ENCODE peak calls at places on chromosomes 1 and 21, in five cellular contexts. One of them, this sample, is unnamed.

GRCh38 chr21:31426235-31426797 is 82.3 kb upstream of the TIAM1 start:
- DNase-seq in H1: no peak
- DNase-seq in H9: no peak
- DNase-seq in mesenchymal stem cell: no peak
- DNase-seq in trophoblast cell: no peak
- DNase-seq in this sample: no peak

GRCh38 chr1:68495532-68495931 is 1.4 kb downstream of the DEPDC1 start:
- DNase-seq in mesenchymal stem cell: peak
- DNase-seq in trophoblast cell: no peak
- DNase-seq in H9: no peak
- DNase-seq in H1: no peak
- DNase-seq in this sample: no peak

GRCh38 chr21:37452222-37452621 is 85.6 kb downstream of the DYRK1A start:
- DNase-seq in trophoblast cell: no peak
- DNase-seq in H9: no peak
- DNase-seq in H1: no peak
- DNase-seq in mesenchymal stem cell: peak
- DNase-seq in this sample: no peak

GRCh38 chr1:206779565-206780091 is 7.3 kb upstream of the IL10 start:
- DNase-seq in H1: no peak
- DNase-seq in mesenchymal stem cell: no peak
- DNase-seq in trophoblast cell: no peak
- DNase-seq in H9: no peak
- DNase-seq in this sample: no peak

GRCh38 chr1:3641046-3641760 is 8.7 kb downstream of the WRAP73 start:
- DNase-seq in trophoblast cell: no peak
- DNase-seq in H9: no peak
- DNase-seq in H1: no peak
- DNase-seq in mesenchymal stem cell: no peak
- DNase-seq in this sample: no peak

GRCh38 chr1:40740992-40741736 is 42.4 kb upstream of the KCNQ4 start:
- DNase-seq in trophoblast cell: no peak
- DNase-seq in mesenchymal stem cell: no peak
- DNase-seq in H9: no peak
- DNase-seq in H1: no peak
- DNase-seq in this sample: no peak

GRCh38 chr1:235295902-235296350 is 32.1 kb downstream of the ARID4B start:
- DNase-seq in trophoblast cell: peak
- DNase-seq in H9: no peak
- DNase-seq in H1: no peak
- DNase-seq in mesenchymal stem cell: peak
- DNase-seq in this sample: no peak

GRCh38 chr1:22829001-22829989 is 118.7 kb downstream of the EPHB2 start:
- DNase-seq in H1: no peak
- DNase-seq in mesenchymal stem cell: peak
- DNase-seq in trophoblast cell: peak
- DNase-seq in H9: no peak
- DNase-seq in this sample: no peak

GRCh38 chr1:29474274-29474824 is 238.0 kb downstream of the PTPRU start:
- DNase-seq in H1: no peak
- DNase-seq in H9: no peak
- DNase-seq in trophoblast cell: no peak
- DNase-seq in mesenchymal stem cell: no peak
- DNase-seq in this sample: no peak

GRCh38 chr1:22241250-22241649 is 98.4 kb upstream of the WNT4 start:
- DNase-seq in mesenchymal stem cell: no peak
- DNase-seq in H1: no peak
- DNase-seq in H9: no peak
- DNase-seq in trophoblast cell: peak
- DNase-seq in this sample: no peak

GRCh38 chr1:245096330-245097066 is 58.3 kb upstream of the KIF26B start:
- DNase-seq in trophoblast cell: no peak
- DNase-seq in H1: no peak
- DNase-seq in mesenchymal stem cell: no peak
- DNase-seq in H9: no peak
- DNase-seq in this sample: no peak

GRCh38 chr1:75097686-75098085 is 36.5 kb upstream of the LHX8 start:
- DNase-seq in trophoblast cell: no peak
- DNase-seq in H1: no peak
- DNase-seq in mesenchymal stem cell: no peak
- DNase-seq in H9: no peak
- DNase-seq in this sample: no peak

GRCh38 chr1:21821385-21822019 is 9.4 kb downstream of the LDLRAD2 start:
- DNase-seq in mesenchymal stem cell: no peak
- DNase-seq in trophoblast cell: no peak
- DNase-seq in H9: no peak
- DNase-seq in H1: no peak
- DNase-seq in this sample: no peak

GRCh38 chr21:31370893-31371652 is 27.0 kb upstream of the TIAM1 start:
- DNase-seq in trophoblast cell: no peak
- DNase-seq in H1: no peak
- DNase-seq in H9: no peak
- DNase-seq in mesenchymal stem cell: peak
- DNase-seq in this sample: no peak

GRCh38 chr1:8871539-8871935 is 6.9 kb downstream of the ENO1 start:
- DNase-seq in H9: no peak
- DNase-seq in mesenchymal stem cell: no peak
- DNase-seq in H1: no peak
- DNase-seq in trophoblast cell: no peak
- DNase-seq in this sample: no peak

GRCh38 chr1:112974646-112975045 is 18.6 kb upstream of the SLC16A1 start:
- DNase-seq in H1: no peak
- DNase-seq in trophoblast cell: no peak
- DNase-seq in mesenchymal stem cell: no peak
- DNase-seq in H9: no peak
- DNase-seq in this sample: no peak

GRCh38 chr1:171897304-171897703 is 56.0 kb downstream of the DNM3 start:
- DNase-seq in H1: no peak
- DNase-seq in H9: no peak
- DNase-seq in trophoblast cell: no peak
- DNase-seq in mesenchymal stem cell: no peak
- DNase-seq in this sample: no peak

GRCh38 chr1:213414346-213414745 is 363.3 kb downstream of the RPS6KC1 start:
- DNase-seq in H9: no peak
- DNase-seq in mesenchymal stem cell: no peak
- DNase-seq in trophoblast cell: no peak
- DNase-seq in H1: no peak
- DNase-seq in this sample: no peak

GRCh38 chr1:177873238-177873637 is 96.6 kb downstream of the SEC16B start:
- DNase-seq in H9: no peak
- DNase-seq in mesenchymal stem cell: peak
- DNase-seq in H1: no peak
- DNase-seq in trophoblast cell: peak
- DNase-seq in this sample: no peak

GRCh38 chr1:248890549-248891498 is 15.2 kb upstream of the PGBD2 start:
- DNase-seq in H1: no peak
- DNase-seq in trophoblast cell: peak
- DNase-seq in mesenchymal stem cell: no peak
- DNase-seq in H9: no peak
- DNase-seq in this sample: no peak

GRCh38 chr1:237041461-237041794 is 556 bp upstream of the RYR2 start:
- DNase-seq in H1: no peak
- DNase-seq in trophoblast cell: no peak
- DNase-seq in H9: no peak
- DNase-seq in mesenchymal stem cell: no peak
- DNase-seq in this sample: no peak

GRCh38 chr21:34613679-34614442 is 1.1 kb downstream of the RCAN1 start:
- DNase-seq in H1: no peak
- DNase-seq in mesenchymal stem cell: peak
- DNase-seq in trophoblast cell: no peak
- DNase-seq in H9: no peak
- DNase-seq in this sample: no peak

GRCh38 chr1:220368352-220369265 is 96.4 kb upstream of the RAB3GAP2 start:
- DNase-seq in H9: peak
- DNase-seq in trophoblast cell: peak
- DNase-seq in H1: no peak
- DNase-seq in mesenchymal stem cell: peak
- DNase-seq in this sample: no peak

DNA sequence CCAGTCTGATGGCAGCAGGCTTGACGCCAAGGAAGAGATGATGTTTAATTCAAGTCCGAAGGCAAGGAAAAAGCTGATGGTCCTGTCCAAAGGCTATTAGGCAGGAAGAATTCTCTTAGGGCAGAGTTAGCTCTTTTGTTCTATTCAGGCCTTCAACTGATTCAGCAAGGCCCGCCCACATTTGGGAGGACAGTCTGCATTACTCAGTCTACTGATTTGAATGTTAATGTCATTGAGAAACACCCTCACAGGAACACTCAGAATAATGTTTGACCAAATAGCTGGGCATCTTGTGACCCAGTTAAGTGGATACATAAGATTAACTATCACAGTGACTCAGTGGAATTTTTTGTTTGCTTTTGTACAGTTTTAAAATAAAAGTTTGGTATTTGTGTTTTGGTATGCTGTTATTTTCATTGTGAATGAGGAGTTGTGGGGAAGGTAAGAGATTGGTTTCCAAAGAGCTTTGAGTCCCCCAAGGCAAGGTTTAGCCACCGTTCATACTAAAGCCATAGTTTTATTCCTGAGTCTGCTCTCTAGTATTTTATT is 1.7 kb upstream of the ZNF691 start:
- DNase-seq in trophoblast cell: peak
- DNase-seq in H9: no peak
- DNase-seq in mesenchymal stem cell: peak
- DNase-seq in H1: no peak
- DNase-seq in this sample: no peak
- H4K8ac ChIP-seq in trophoblast cell: no peak
- H4K8ac ChIP-seq in H9: no peak
- H4K8ac ChIP-seq in mesenchymal stem cell: no peak
- H4K8ac ChIP-seq in H1: no peak
- H4K8ac ChIP-seq in this sample: no peak

GRCh38 chr1:228162286-228163003 is 3.2 kb upstream of the IBA57 start:
- DNase-seq in trophoblast cell: no peak
- DNase-seq in mesenchymal stem cell: no peak
- DNase-seq in H1: no peak
- DNase-seq in H9: peak
- DNase-seq in this sample: no peak
- H2BK12ac ChIP-seq in trophoblast cell: peak
- H2BK12ac ChIP-seq in mesenchymal stem cell: no peak
- H2BK12ac ChIP-seq in H1: peak
- H2BK12ac ChIP-seq in H9: no peak
- H2BK12ac ChIP-seq in this sample: no peak

DNA sequence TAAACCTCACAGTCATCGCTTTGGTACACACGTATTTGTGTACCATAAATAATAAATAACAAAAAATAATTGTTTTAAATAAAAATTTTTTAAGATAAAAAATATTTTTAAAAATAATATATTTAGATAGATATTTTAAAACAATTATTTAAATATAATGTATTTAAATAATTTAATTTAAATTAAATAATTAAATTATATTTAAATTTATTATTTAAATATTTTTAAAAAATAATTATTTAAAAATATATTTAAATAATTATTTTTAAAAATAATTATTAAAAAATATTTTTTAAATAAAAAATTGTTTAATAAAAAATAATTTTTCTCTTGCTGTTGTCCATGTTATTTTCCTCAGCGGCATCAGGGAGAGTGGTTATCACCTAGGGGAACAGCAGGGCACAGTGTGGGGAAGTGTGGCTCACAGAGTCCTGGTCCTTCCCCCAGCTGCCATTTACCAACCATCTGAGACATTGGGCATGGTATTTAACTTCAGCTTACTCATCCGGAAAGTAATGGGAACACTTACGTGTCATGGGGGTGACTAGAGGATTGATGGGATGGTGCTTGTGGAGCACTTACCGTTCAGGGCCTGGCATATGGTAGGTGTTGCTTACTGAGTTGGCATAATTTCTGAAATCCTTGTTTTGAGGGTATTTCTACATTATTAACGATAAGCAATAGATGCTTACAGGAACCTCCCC is 92.9 kb upstream of the TSPAN2 start:
- DNase-seq in trophoblast cell: no peak
- DNase-seq in H9: no peak
- DNase-seq in mesenchymal stem cell: peak
- DNase-seq in H1: no peak
- DNase-seq in this sample: no peak
- H4K8ac ChIP-seq in trophoblast cell: peak
- H4K8ac ChIP-seq in H9: no peak
- H4K8ac ChIP-seq in mesenchymal stem cell: no peak
- H4K8ac ChIP-seq in H1: no peak
- H4K8ac ChIP-seq in this sample: no peak

GRCh38 chr1:190494451-190494850 is 16.8 kb upstream of the BRINP3 start:
- DNase-seq in mesenchymal stem cell: no peak
- DNase-seq in trophoblast cell: peak
- DNase-seq in H9: no peak
- DNase-seq in H1: no peak
- DNase-seq in this sample: no peak

DNA sequence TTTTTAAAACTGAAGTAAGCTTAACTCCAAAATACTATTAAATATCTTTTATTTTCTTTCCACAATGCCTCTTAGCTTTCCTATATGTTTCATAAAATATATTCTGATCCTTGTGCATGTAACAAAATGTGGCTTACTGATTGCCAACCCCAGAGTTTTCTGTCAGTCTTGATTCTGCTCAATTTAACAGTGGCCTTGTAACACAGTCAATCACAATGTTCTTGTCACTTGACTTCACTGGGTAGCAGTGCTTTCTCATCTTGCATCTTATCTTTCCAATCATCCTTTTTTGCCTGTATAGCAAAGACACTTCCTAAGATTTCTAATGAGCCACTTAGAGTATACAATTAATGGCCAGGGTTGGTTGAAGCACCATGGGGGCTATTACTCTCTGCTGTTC is 19.9 kb upstream of the BRINP3 start:
- DNase-seq in mesenchymal stem cell: no peak
- DNase-seq in H9: no peak
- DNase-seq in trophoblast cell: no peak
- DNase-seq in H1: no peak
- DNase-seq in this sample: no peak
- H2BK12ac ChIP-seq in mesenchymal stem cell: no peak
- H2BK12ac ChIP-seq in H9: no peak
- H2BK12ac ChIP-seq in trophoblast cell: no peak
- H2BK12ac ChIP-seq in H1: no peak
- H2BK12ac ChIP-seq in this sample: no peak

DNA sequence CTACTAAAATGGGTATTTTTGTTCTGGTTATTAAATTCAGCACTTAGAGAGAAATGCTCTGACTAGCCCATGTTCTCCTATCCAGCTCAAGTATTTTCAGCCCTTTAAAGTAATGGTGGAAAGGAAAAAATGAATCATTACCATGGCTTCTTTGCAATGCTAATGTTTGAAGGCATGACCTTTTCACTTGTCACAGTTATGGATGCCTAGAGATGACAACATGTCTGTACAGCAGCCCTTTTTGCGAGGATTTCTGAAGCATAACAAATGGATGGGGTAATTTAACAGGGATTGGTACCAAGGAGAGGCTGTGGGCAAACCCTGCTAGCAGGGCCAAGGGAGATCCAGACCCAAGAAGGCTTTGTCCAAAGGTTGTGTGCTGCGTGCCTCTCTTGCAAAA is 326.9 kb downstream of the PCP4 start:
- DNase-seq in trophoblast cell: peak
- DNase-seq in mesenchymal stem cell: no peak
- DNase-seq in H1: no peak
- DNase-seq in H9: no peak
- DNase-seq in this sample: no peak
- H4K8ac ChIP-seq in trophoblast cell: no peak
- H4K8ac ChIP-seq in mesenchymal stem cell: no peak
- H4K8ac ChIP-seq in H1: no peak
- H4K8ac ChIP-seq in H9: no peak
- H4K8ac ChIP-seq in this sample: no peak

This sample was measured in neuronal stem cell.